ENCODE peak calls at places on chromosome 7, in eight cellular contexts. A is WTC11, S is HS-5, Q is glutamatergic neuron, E is DMS79, U is AG04450, N is hippocampal formation, I is NCI-H1092. R is an unnamed sample.

GRCh38 chr7:35908305-35909223 is 107.7 kb downstream of the SEPTIN7 start:
- DNase-seq in Q (no peak), U (no peak), I (no peak), N (peak; percentile 35), A (no peak), S (no peak), E (no peak), R (no peak)

GRCh38 chr7:149690688-149691446 is 82.5 kb downstream of the ZNF467 start:
- DNase-seq in E (no peak), S (no peak), Q (peak; percentile 68), N (no peak), I (peak; percentile 9), A (peak; percentile 96), U (no peak), R (peak; percentile 82)

GRCh38 chr7:33395340-33395739 is 266.0 kb downstream of the BBS9 start:
- DNase-seq in N (no peak), A (no peak), S (no peak), E (peak; percentile 36), Q (no peak), U (no peak), I (peak; percentile 50), R (no peak)

GRCh38 chr7:116950889-116951351 is 2.4 kb upstream of the ST7 start:
- DNase-seq in I (no peak), E (no peak), N (no peak), S (no peak), Q (no peak), A (no peak), U (no peak), R (no peak)

GRCh38 chr7:149686001-149686400 is 87.4 kb downstream of the ZNF467 start:
- DNase-seq in S (peak; percentile 59), E (no peak), U (no peak), Q (no peak), N (no peak), I (no peak), A (no peak), R (no peak)

GRCh38 chr7:152158801-152159587 is 133.5 kb downstream of the GALNT11 start:
- DNase-seq in I (no peak), E (no peak), N (no peak), A (no peak), S (no peak), U (no peak), Q (no peak), R (no peak)

GRCh38 chr7:98659746-98660145 is 42.7 kb downstream of the NPTX2 start:
- DNase-seq in A (no peak), N (no peak), S (no peak), I (no peak), E (no peak), Q (no peak), U (no peak), R (no peak)

GRCh38 chr7:139870406-139870805 is 41.3 kb downstream of the TBXAS1 start:
- DNase-seq in E (no peak), A (no peak), U (no peak), N (no peak), S (no peak), I (no peak), Q (no peak), R (no peak)

GRCh38 chr7:123621707-123622106 is 20.1 kb downstream of the ASB15 start:
- DNase-seq in S (no peak), A (no peak), N (no peak), U (no peak), Q (peak; percentile 46), I (peak; percentile 8), E (no peak), R (no peak)

GRCh38 chr7:1742555-1743303 is 72.7 kb downstream of the ELFN1 start:
- DNase-seq in A (no peak), N (no peak), Q (peak; percentile 54), U (no peak), E (no peak), I (peak; percentile 29), S (no peak), R (no peak)

GRCh38 chr7:157854066-157854891 is 517.5 kb downstream of the DNAJB6 start:
- DNase-seq in S (no peak), I (no peak), E (no peak), Q (peak; percentile 53), U (no peak), A (no peak), N (peak; percentile 47), R (no peak)